ENCODE peak calls at places on chromosomes 2 and 18, in four cellular contexts. One of them, this sample, is unnamed.

GRCh38 chr2:48398285-48399135 is 131.4 kb upstream of the STON1 start:
- DNase-seq in K562: peak
- DNase-seq in HepG2: no peak
- DNase-seq in H1: no peak
- DNase-seq in this sample: no peak

GRCh38 chr2:183179156-183179555 is 54.9 kb downstream of the NUP35 start:
- DNase-seq in K562: no peak
- DNase-seq in HepG2: no peak
- DNase-seq in H1: no peak
- DNase-seq in this sample: no peak

GRCh38 chr2:232896700-232897385 is 26.8 kb downstream of the SNORC start:
- DNase-seq in K562: no peak
- DNase-seq in HepG2: no peak
- DNase-seq in H1: no peak
- DNase-seq in this sample: no peak

GRCh38 chr2:182668671-182669070 is 47.4 kb upstream of the DNAJC10 start:
- DNase-seq in K562: no peak
- DNase-seq in HepG2: peak
- DNase-seq in H1: no peak
- DNase-seq in this sample: no peak

GRCh38 chr18:73528066-73528465 is 619.6 kb downstream of the FBXO15 start:
- DNase-seq in K562: no peak
- DNase-seq in HepG2: no peak
- DNase-seq in H1: no peak
- DNase-seq in this sample: no peak

GRCh38 chr2:139721454-139721995 is 941.3 kb upstream of the NXPH2 start:
- DNase-seq in K562: no peak
- DNase-seq in HepG2: no peak
- DNase-seq in H1: peak
- DNase-seq in this sample: no peak

GRCh38 chr2:225494100-225494459 is 94.6 kb downstream of the NYAP2 start:
- DNase-seq in K562: no peak
- DNase-seq in HepG2: no peak
- DNase-seq in H1: no peak
- DNase-seq in this sample: no peak

GRCh38 chr2:30026091-30027055 is 105.0 kb upstream of the ALK start:
- DNase-seq in K562: peak
- DNase-seq in HepG2: peak
- DNase-seq in H1: no peak
- DNase-seq in this sample: no peak

GRCh38 chr2:915979-916378 is 34.7 kb upstream of the SNTG2 start:
- DNase-seq in K562: no peak
- DNase-seq in HepG2: no peak
- DNase-seq in H1: no peak
- DNase-seq in this sample: no peak

GRCh38 chr2:120434909-120435308 is 89.0 kb downstream of the INHBB start:
- DNase-seq in K562: no peak
- DNase-seq in HepG2: no peak
- DNase-seq in H1: no peak
- DNase-seq in this sample: no peak

GRCh38 chr18:9403795-9404564 is 69.4 kb downstream of the TWSG1 start:
- DNase-seq in K562: no peak
- DNase-seq in HepG2: peak
- DNase-seq in H1: no peak
- DNase-seq in this sample: no peak

GRCh38 chr2:210199186-210199765 is 26.0 kb downstream of the ACADL start:
- DNase-seq in K562: peak
- DNase-seq in HepG2: peak
- DNase-seq in H1: no peak
- DNase-seq in this sample: no peak

GRCh38 chr2:172293952-172294351 is 133.4 kb upstream of the ITGA6 start:
- DNase-seq in K562: no peak
- DNase-seq in HepG2: no peak
- DNase-seq in H1: no peak
- DNase-seq in this sample: no peak

GRCh38 chr2:28250006-28250405 is 142.7 kb upstream of the FOSL2 start:
- DNase-seq in K562: no peak
- DNase-seq in HepG2: no peak
- DNase-seq in H1: peak
- DNase-seq in this sample: no peak

GRCh38 chr2:200659410-200659809 is 73.6 kb downstream of the AOX1 start:
- DNase-seq in K562: no peak
- DNase-seq in HepG2: no peak
- DNase-seq in H1: no peak
- DNase-seq in this sample: no peak

GRCh38 chr2:223545406-223545805 is 56.8 kb downstream of the SCG2 start:
- DNase-seq in K562: no peak
- DNase-seq in HepG2: no peak
- DNase-seq in H1: no peak
- DNase-seq in this sample: no peak

GRCh38 chr2:223545830-223546229 is 56.3 kb downstream of the SCG2 start:
- DNase-seq in K562: no peak
- DNase-seq in HepG2: no peak
- DNase-seq in H1: no peak
- DNase-seq in this sample: no peak

GRCh38 chr2:223548194-223548593 is 54.0 kb downstream of the SCG2 start:
- DNase-seq in K562: no peak
- DNase-seq in HepG2: no peak
- DNase-seq in H1: no peak
- DNase-seq in this sample: no peak

GRCh38 chr2:223554923-223555322 is 47.2 kb downstream of the SCG2 start:
- DNase-seq in K562: no peak
- DNase-seq in HepG2: no peak
- DNase-seq in H1: no peak
- DNase-seq in this sample: no peak

GRCh38 chr2:223549215-223549614 is 52.9 kb downstream of the SCG2 start:
- DNase-seq in K562: no peak
- DNase-seq in HepG2: peak
- DNase-seq in H1: no peak
- DNase-seq in this sample: no peak
- TF ChIP-seq BRCA1 in K562: no peak
- TF ChIP-seq BRCA1 in HepG2: no peak
- TF ChIP-seq BRCA1 in H1: no peak
- TF ChIP-seq BRCA1 in this sample: no peak

GRCh38 chr2:133884739-133885381 is 316.6 kb upstream of the NCKAP5 start:
- DNase-seq in K562: no peak
- DNase-seq in HepG2: peak
- DNase-seq in H1: no peak
- DNase-seq in this sample: no peak
- TF ChIP-seq BRCA1 in K562: no peak
- TF ChIP-seq BRCA1 in HepG2: no peak
- TF ChIP-seq BRCA1 in H1: no peak
- TF ChIP-seq BRCA1 in this sample: no peak

GRCh38 chr2:64326578-64327050 is 127.3 kb upstream of the LGALSL start:
- DNase-seq in K562: no peak
- DNase-seq in HepG2: no peak
- DNase-seq in H1: no peak
- DNase-seq in this sample: no peak

GRCh38 chr2:64327129-64327509 is 126.8 kb upstream of the LGALSL start:
- DNase-seq in K562: no peak
- DNase-seq in HepG2: no peak
- DNase-seq in H1: no peak
- DNase-seq in this sample: no peak

GRCh38 chr2:64325477-64325851 is 128.5 kb upstream of the LGALSL start:
- DNase-seq in K562: no peak
- DNase-seq in HepG2: no peak
- DNase-seq in H1: no peak
- DNase-seq in this sample: no peak

GRCh38 chr2:64324746-64325410 is 129.1 kb upstream of the LGALSL start:
- DNase-seq in K562: no peak
- DNase-seq in HepG2: no peak
- DNase-seq in H1: no peak
- DNase-seq in this sample: no peak

GRCh38 chr2:64325852-64326577 is 127.9 kb upstream of the LGALSL start:
- DNase-seq in K562: no peak
- DNase-seq in HepG2: no peak
- DNase-seq in H1: no peak
- DNase-seq in this sample: peak
- TF ChIP-seq BRCA1 in K562: no peak
- TF ChIP-seq BRCA1 in HepG2: no peak
- TF ChIP-seq BRCA1 in H1: no peak
- TF ChIP-seq BRCA1 in this sample: no peak

GRCh38 chr2:128646091-128646490 is 327.4 kb upstream of the HS6ST1 start:
- DNase-seq in K562: no peak
- DNase-seq in HepG2: no peak
- DNase-seq in H1: no peak
- DNase-seq in this sample: no peak

GRCh38 chr2:128644156-128644555 is 325.5 kb upstream of the HS6ST1 start:
- DNase-seq in K562: no peak
- DNase-seq in HepG2: no peak
- DNase-seq in H1: no peak
- DNase-seq in this sample: no peak

GRCh38 chr2:128644745-128645256 is 326.1 kb upstream of the HS6ST1 start:
- DNase-seq in K562: no peak
- DNase-seq in HepG2: no peak
- DNase-seq in H1: no peak
- DNase-seq in this sample: no peak

GRCh38 chr2:128645631-128646030 is 327.0 kb upstream of the HS6ST1 start:
- DNase-seq in K562: no peak
- DNase-seq in HepG2: no peak
- DNase-seq in H1: no peak
- DNase-seq in this sample: no peak

GRCh38 chr2:128646691-128647090 is 328.0 kb upstream of the HS6ST1 start:
- DNase-seq in K562: no peak
- DNase-seq in HepG2: no peak
- DNase-seq in H1: no peak
- DNase-seq in this sample: no peak
- TF ChIP-seq BRCA1 in K562: no peak
- TF ChIP-seq BRCA1 in HepG2: no peak
- TF ChIP-seq BRCA1 in H1: no peak
- TF ChIP-seq BRCA1 in this sample: no peak

GRCh38 chr2:106080955-106081354 is 113.1 kb downstream of the UXS1 start:
- DNase-seq in K562: no peak
- DNase-seq in HepG2: no peak
- DNase-seq in H1: no peak
- DNase-seq in this sample: no peak

GRCh38 chr2:106078091-106078490 is 116.0 kb downstream of the UXS1 start:
- DNase-seq in K562: no peak
- DNase-seq in HepG2: no peak
- DNase-seq in H1: no peak
- DNase-seq in this sample: no peak

GRCh38 chr2:106075038-106075437 is 119.1 kb downstream of the UXS1 start:
- DNase-seq in K562: no peak
- DNase-seq in HepG2: no peak
- DNase-seq in H1: no peak
- DNase-seq in this sample: no peak

GRCh38 chr2:106073608-106074406 is 120.3 kb downstream of the UXS1 start:
- DNase-seq in K562: no peak
- DNase-seq in HepG2: no peak
- DNase-seq in H1: no peak
- DNase-seq in this sample: no peak

GRCh38 chr2:106076941-106077340 is 117.2 kb downstream of the UXS1 start:
- DNase-seq in K562: no peak
- DNase-seq in HepG2: no peak
- DNase-seq in H1: no peak
- DNase-seq in this sample: no peak
- TF ChIP-seq BRCA1 in K562: no peak
- TF ChIP-seq BRCA1 in HepG2: no peak
- TF ChIP-seq BRCA1 in H1: no peak
- TF ChIP-seq BRCA1 in this sample: no peak

GRCh38 chr2:112312821-112313220 is 37.4 kb downstream of the ZC3H6 start:
- DNase-seq in K562: no peak
- DNase-seq in HepG2: no peak
- DNase-seq in H1: no peak
- DNase-seq in this sample: no peak

GRCh38 chr2:112318515-112318914 is 43.1 kb downstream of the ZC3H6 start:
- DNase-seq in K562: no peak
- DNase-seq in HepG2: peak
- DNase-seq in H1: no peak
- DNase-seq in this sample: no peak

GRCh38 chr2:112311932-112312331 is 36.5 kb downstream of the ZC3H6 start:
- DNase-seq in K562: no peak
- DNase-seq in HepG2: no peak
- DNase-seq in H1: no peak
- DNase-seq in this sample: no peak

GRCh38 chr2:112317303-112318158 is 42.1 kb downstream of the ZC3H6 start:
- DNase-seq in K562: no peak
- DNase-seq in HepG2: peak
- DNase-seq in H1: no peak
- DNase-seq in this sample: no peak

DNA sequence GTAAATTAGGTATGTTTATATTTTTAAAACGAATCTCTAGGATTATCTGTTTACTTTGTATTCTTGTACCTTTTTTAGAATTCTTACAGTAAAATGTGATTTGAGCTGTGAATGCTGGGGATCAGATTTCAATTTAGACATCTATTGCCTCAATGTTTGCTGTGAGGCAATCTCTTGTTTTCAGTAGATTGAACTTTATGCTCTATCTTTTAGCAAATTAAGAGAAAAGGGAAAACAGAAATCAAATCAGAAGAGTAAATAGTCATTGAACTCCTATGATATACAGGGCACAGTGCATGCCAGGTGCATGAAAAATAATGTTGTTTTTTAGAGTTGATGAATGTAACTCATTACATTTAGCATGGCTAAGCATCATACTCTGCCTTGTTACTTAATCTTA is 39.5 kb downstream of the ZC3H6 start:
- DNase-seq in K562: no peak
- DNase-seq in HepG2: peak
- DNase-seq in H1: no peak
- DNase-seq in this sample: no peak
- TF ChIP-seq BRCA1 in K562: no peak
- TF ChIP-seq BRCA1 in HepG2: no peak
- TF ChIP-seq BRCA1 in H1: no peak
- TF ChIP-seq BRCA1 in this sample: no peak